ENCODE peak calls at places on chromosomes 1 and 21, in eight cellular contexts. W, L, R, G, T, P, O and X are unnamed samples.

GRCh38 chr21:45154511-45155508 is 80.4 kb downstream of the ADARB1 start:
- DNase-seq in W (no peak), L (no peak), R (no peak), G (no peak), T (peak), P (peak), O (peak), X (no peak)

GRCh38 chr1:28062806-28063205 is 25.6 kb downstream of the EYA3 start:
- DNase-seq in W (no peak), L (no peak), R (no peak), G (no peak), T (peak), P (no peak), O (peak), X (peak)

GRCh38 chr1:41894778-41895483 is 23.8 kb downstream of the HIVEP3 start:
- DNase-seq in W (no peak), L (no peak), R (no peak), G (no peak), T (no peak), P (no peak), O (no peak), X (no peak)

GRCh38 chr1:77447669-77448068 is 165.8 kb downstream of the AK5 start:
- DNase-seq in W (no peak), L (no peak), R (no peak), G (no peak), T (no peak), P (no peak), O (no peak), X (no peak)

GRCh38 chr1:244319283-244320132 is 132.2 kb downstream of the ADSS2 start:
- DNase-seq in W (peak), L (peak), R (no peak), G (peak), T (peak), P (peak), O (peak), X (peak)

GRCh38 chr1:197663178-197663953 is 111.9 kb downstream of the DENND1B start:
- DNase-seq in W (no peak), L (no peak), R (no peak), G (no peak), T (no peak), P (no peak), O (no peak), X (no peak)

GRCh38 chr1:37483785-37484184 is 9.4 kb downstream of the ZC3H12A start:
- DNase-seq in W (no peak), L (no peak), R (no peak), G (no peak), T (no peak), P (peak), O (no peak), X (no peak)

GRCh38 chr1:3611170-3612019 is at the start of gene MEGF6:
- DNase-seq in W (peak), L (peak), R (peak), G (no peak), T (no peak), P (peak), O (peak), X (no peak)

GRCh38 chr1:217889401-217889800 is 258.3 kb downstream of the SPATA17 start:
- DNase-seq in W (no peak), L (no peak), R (no peak), G (no peak), T (no peak), P (no peak), O (no peak), X (no peak)

GRCh38 chr1:36322786-36323635 is 434 bp downstream of the EVA1B start:
- DNase-seq in W (peak), L (peak), R (peak), G (no peak), T (peak), P (peak), O (peak), X (no peak)

GRCh38 chr1:111988743-111989453 is 570 bp downstream of the KCND3 start:
- DNase-seq in W (no peak), L (no peak), R (no peak), G (no peak), T (no peak), P (no peak), O (no peak), X (no peak)

GRCh38 chr1:152110860-152111514 is 4.3 kb downstream of the TCHH start:
- DNase-seq in W (no peak), L (peak), R (peak), G (no peak), T (peak), P (no peak), O (peak), X (no peak)

GRCh38 chr1:155003766-155004351 is 1.3 kb downstream of the ZBTB7B start:
- DNase-seq in W (peak), L (peak), R (peak), G (no peak), T (peak), P (peak), O (peak), X (no peak)

GRCh38 chr21:14866859-14867560 is 197.8 kb downstream of the NRIP1 start:
- DNase-seq in W (no peak), L (no peak), R (no peak), G (no peak), T (no peak), P (no peak), O (no peak), X (no peak)

GRCh38 chr1:81689531-81689941 is 111.2 kb upstream of the ADGRL2 start:
- DNase-seq in W (no peak), L (no peak), R (no peak), G (no peak), T (peak), P (no peak), O (peak), X (no peak)

GRCh38 chr1:87151500-87152421 is 176.9 kb upstream of the LMO4 start:
- DNase-seq in W (peak), L (peak), R (peak), G (peak), T (peak), P (peak), O (peak), X (peak)

GRCh38 chr1:36092166-36092797 is 3.6 kb downstream of the ADPRS start:
- DNase-seq in W (no peak), L (no peak), R (no peak), G (no peak), T (no peak), P (no peak), O (no peak), X (no peak)

GRCh38 chr1:85850238-85850637 is 142.0 kb upstream of the ZNHIT6 start:
- DNase-seq in W (no peak), L (no peak), R (no peak), G (peak), T (peak), P (no peak), O (peak), X (no peak)

GRCh38 chr1:39407889-39408640 is 83.4 kb upstream of the BMP8A start:
- DNase-seq in W (no peak), L (no peak), R (no peak), G (no peak), T (peak), P (no peak), O (no peak), X (no peak)

GRCh38 chr1:93255222-93256079 is 74.9 kb downstream of the CCDC18 start:
- DNase-seq in W (no peak), L (no peak), R (no peak), G (peak), T (peak), P (no peak), O (peak), X (no peak)

GRCh38 chr1:93713247-93713764 is 31.7 kb upstream of the BCAR3 start:
- DNase-seq in W (no peak), L (no peak), R (no peak), G (no peak), T (no peak), P (no peak), O (no peak), X (no peak)

GRCh38 chr1:244603498-244603897 is 49.4 kb upstream of the DESI2 start:
- DNase-seq in W (no peak), L (peak), R (no peak), G (no peak), T (peak), P (no peak), O (peak), X (no peak)

GRCh38 chr1:99852648-99853047 is 2.5 kb downstream of the AGL start:
- DNase-seq in W (no peak), L (no peak), R (no peak), G (no peak), T (peak), P (no peak), O (no peak), X (no peak)

GRCh38 chr1:44389437-44389836 is 15.6 kb upstream of the RNF220 start:
- DNase-seq in W (no peak), L (no peak), R (no peak), G (no peak), T (no peak), P (no peak), O (no peak), X (no peak)

GRCh38 chr1:179754031-179754624 is 11.0 kb downstream of the FAM163A start:
- DNase-seq in W (no peak), L (no peak), R (no peak), G (peak), T (peak), P (peak), O (peak), X (no peak)

GRCh38 chr1:57357462-57357861 is 66.4 kb downstream of the DAB1 start:
- DNase-seq in W (no peak), L (no peak), R (no peak), G (no peak), T (no peak), P (no peak), O (no peak), X (no peak)

GRCh38 chr1:182789138-182790076 is at the start of gene NPL:
- DNase-seq in W (peak), L (peak), R (peak), G (peak), T (peak), P (peak), O (peak), X (peak)

GRCh38 chr1:226709942-226710341 is 29.1 kb downstream of the ITPKB start:
- DNase-seq in W (no peak), L (no peak), R (no peak), G (no peak), T (no peak), P (no peak), O (no peak), X (no peak)

GRCh38 chr1:18920931-18921330 is 18.6 kb upstream of the ALDH4A1 start:
- DNase-seq in W (no peak), L (no peak), R (no peak), G (no peak), T (no peak), P (no peak), O (no peak), X (no peak)

GRCh38 chr21:37435120-37435519 is 68.5 kb downstream of the DYRK1A start:
- DNase-seq in W (no peak), L (no peak), R (peak), G (peak), T (peak), P (no peak), O (peak), X (peak)

GRCh38 chr21:25691931-25692330 is 42.8 kb downstream of the ATP5PF start:
- DNase-seq in W (no peak), L (no peak), R (no peak), G (no peak), T (no peak), P (no peak), O (no peak), X (no peak)

GRCh38 chr1:211492511-211493132 is 660 bp upstream of the RD3 start:
- DNase-seq in W (no peak), L (no peak), R (no peak), G (no peak), T (no peak), P (no peak), O (no peak), X (no peak)

GRCh38 chr21:31509108-31510017 is 150.1 kb upstream of the SOD1 start:
- DNase-seq in W (no peak), L (no peak), R (no peak), G (no peak), T (peak), P (peak), O (peak), X (no peak)

GRCh38 chr1:230066466-230067404 is at the start of gene GALNT2:
- DNase-seq in W (peak), L (peak), R (peak), G (peak), T (peak), P (peak), O (peak), X (peak)

GRCh38 chr1:225724251-225724650 is 53.4 kb upstream of the SRP9 start:
- DNase-seq in W (no peak), L (no peak), R (no peak), G (no peak), T (no peak), P (no peak), O (no peak), X (no peak)

GRCh38 chr1:70436617-70437236 is 25.7 kb downstream of the CTH start:
- DNase-seq in W (no peak), L (no peak), R (peak), G (no peak), T (peak), P (no peak), O (peak), X (no peak)

GRCh38 chr1:23727362-23727811 is 15.9 kb upstream of the ELOA start:
- DNase-seq in W (peak), L (no peak), R (peak), G (peak), T (peak), P (peak), O (peak), X (peak)

GRCh38 chr1:178060789-178061556 is 32.9 kb upstream of the RASAL2 start:
- DNase-seq in W (no peak), L (no peak), R (peak), G (no peak), T (peak), P (no peak), O (peak), X (no peak)

DNA sequence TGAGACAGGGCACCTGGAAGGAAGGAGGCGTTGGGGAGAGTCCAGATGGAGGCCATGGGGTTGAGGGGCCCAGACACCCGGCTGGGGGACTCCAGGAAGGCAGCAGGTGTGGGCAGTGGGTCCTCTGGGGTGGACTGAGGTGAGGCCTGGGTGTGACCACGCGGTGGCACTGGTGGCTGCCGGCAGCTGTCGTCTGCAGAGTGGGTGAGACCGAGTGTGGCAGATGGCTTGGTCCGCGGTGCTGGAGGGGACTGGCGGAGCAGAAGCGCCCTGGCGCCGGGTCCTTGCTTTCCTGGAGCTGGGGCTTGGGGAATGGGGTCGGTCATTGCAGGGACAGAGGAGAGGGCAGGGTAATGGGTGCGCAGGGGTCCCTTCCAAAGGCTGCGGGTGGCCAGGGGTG is 12.5 kb downstream of the AGRN start:
- DNase-seq in W (no peak), L (no peak), R (no peak), G (no peak), T (no peak), P (no peak), O (no peak), X (no peak)
- TF ChIP-seq CTCF in W (no peak), L (peak), R (no peak), G (no peak), T (peak), P (no peak), O (no peak), X (no peak)

GRCh38 chr1:14149431-14149830 is 449.1 kb upstream of the KAZN start:
- DNase-seq in W (no peak), L (no peak), R (no peak), G (no peak), T (peak), P (no peak), O (no peak), X (no peak)
- TF ChIP-seq CTCF in W (no peak), L (no peak), R (no peak), G (no peak), T (no peak), P (no peak), O (no peak), X (no peak)

GRCh38 chr1:64469977-64470669 is at the start of gene CACHD1:
- DNase-seq in W (peak), L (peak), R (peak), G (peak), T (peak), P (peak), O (peak), X (no peak)
- TF ChIP-seq CTCF in W (peak), L (no peak), R (peak), G (peak), T (peak), P (no peak), O (peak), X (peak)

DNA sequence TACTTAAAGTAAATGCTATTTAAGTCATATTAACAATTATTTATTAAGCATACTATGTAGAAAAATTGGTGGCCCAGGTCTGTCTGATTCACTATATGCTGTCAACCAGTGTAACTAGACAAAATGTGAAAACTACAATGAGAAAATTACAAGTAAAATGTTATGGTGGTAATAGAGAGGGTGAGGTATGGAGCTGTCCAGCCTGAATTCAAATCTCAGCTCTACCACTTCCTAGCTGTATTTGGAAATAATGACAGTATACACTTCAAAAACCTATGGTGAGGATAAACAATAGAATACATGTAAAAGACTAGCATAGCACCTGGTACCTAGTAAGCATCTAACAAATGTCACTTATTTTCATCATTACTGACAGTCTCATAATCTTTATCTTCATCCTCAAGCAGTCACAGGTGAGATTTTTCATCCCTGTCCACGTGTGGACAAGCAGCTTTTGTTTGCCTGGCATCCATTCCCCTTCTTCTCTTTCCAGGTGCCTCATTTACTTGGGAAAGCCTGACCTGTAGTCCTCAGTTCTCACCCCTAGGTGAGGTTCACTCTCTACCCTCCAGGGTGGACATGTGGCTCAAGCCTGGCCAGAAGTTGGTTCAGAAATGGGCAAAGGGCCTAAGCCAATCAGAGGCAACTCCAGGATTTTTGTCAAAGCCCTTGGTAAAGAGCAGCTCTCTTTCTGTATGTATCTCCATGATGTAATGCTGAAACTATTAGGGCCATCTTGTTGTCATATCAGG is 29.5 kb downstream of the EGLN1 start:
- DNase-seq in W (no peak), L (no peak), R (no peak), G (no peak), T (no peak), P (no peak), O (no peak), X (no peak)
- TF ChIP-seq CTCF in W (no peak), L (no peak), R (no peak), G (no peak), T (no peak), P (no peak), O (no peak), X (no peak)

GRCh38 chr21:41819236-41819855 is 52.5 kb upstream of the RIPK4 start:
- DNase-seq in W (no peak), L (no peak), R (no peak), G (no peak), T (no peak), P (peak), O (no peak), X (no peak)

GRCh38 chr21:41815652-41816582 is 49.1 kb upstream of the RIPK4 start:
- DNase-seq in W (no peak), L (no peak), R (no peak), G (no peak), T (no peak), P (peak), O (no peak), X (no peak)

GRCh38 chr21:41816583-41817165 is 49.8 kb upstream of the RIPK4 start:
- DNase-seq in W (peak), L (peak), R (peak), G (no peak), T (peak), P (peak), O (peak), X (no peak)

GRCh38 chr21:41817877-41818855 is 51.3 kb upstream of the RIPK4 start:
- DNase-seq in W (no peak), L (no peak), R (no peak), G (no peak), T (no peak), P (peak), O (no peak), X (no peak)

DNA sequence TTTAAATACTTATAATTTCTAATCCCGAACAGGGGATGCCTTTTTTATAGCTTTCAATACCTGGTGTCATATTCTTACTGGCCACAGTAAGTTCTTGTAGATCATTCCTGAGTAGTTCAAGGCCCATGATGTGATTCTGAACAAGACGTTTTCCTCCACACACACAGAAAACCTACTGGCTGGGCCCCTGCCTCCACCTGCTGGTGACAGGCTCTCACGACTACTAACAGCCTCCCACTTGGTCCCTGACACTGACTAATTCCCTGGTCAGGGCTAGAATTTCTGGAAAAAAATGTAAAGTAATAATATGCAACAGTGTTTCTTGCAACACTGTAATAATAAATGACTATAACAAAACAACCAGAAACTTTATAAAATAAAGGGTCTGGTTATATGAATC is 50.4 kb upstream of the RIPK4 start:
- DNase-seq in W (peak), L (peak), R (peak), G (peak), T (peak), P (peak), O (peak), X (no peak)
- TF ChIP-seq CTCF in W (peak), L (peak), R (peak), G (peak), T (peak), P (no peak), O (peak), X (no peak)

GRCh38 chr1:174747613-174748012 is 252.1 kb upstream of the CACYBP start:
- DNase-seq in W (no peak), L (no peak), R (no peak), G (no peak), T (no peak), P (no peak), O (no peak), X (no peak)
- TF ChIP-seq CTCF in W (no peak), L (peak), R (no peak), G (peak), T (no peak), P (no peak), O (peak), X (no peak)

DNA sequence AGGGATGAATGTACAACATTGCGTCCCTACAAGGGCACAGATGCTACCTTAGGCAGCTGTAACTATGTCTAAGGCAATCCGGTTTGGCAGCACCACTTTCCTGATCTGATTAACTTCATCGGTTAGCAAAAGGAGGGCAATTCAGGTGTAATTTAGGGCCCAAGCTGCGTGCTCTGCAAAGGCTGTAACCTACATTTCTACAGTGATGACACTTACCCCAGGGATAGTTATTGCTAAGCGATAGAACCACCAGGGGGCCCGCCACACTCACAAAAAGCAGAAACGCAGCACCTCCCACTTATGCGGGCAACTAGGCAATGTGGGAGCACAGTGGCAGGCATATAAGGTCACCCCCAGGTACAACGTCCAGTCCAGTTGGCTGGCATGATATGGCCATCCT is 113.5 kb downstream of the GDAP2 start:
- DNase-seq in W (no peak), L (no peak), R (no peak), G (no peak), T (no peak), P (no peak), O (no peak), X (no peak)
- TF ChIP-seq CTCF in W (no peak), L (no peak), R (no peak), G (peak), T (peak), P (no peak), O (no peak), X (no peak)